ENCODE peak calls at places on chromosomes 6 and 20, in eight cellular contexts. Q, I, H, V, O, K, L and Y are unnamed samples.

GRCh38 chr6:18307006-18307405 is 42.7 kb upstream of the DEK start:
- DNase-seq in Q (no peak), I (no peak), H (no peak), V (no peak), O (no peak), K (no peak), L (no peak), Y (no peak)

GRCh38 chr6:105952762-105953700 is 133.1 kb upstream of the PRDM1 start:
- DNase-seq in Q (no peak), I (no peak), H (no peak), V (no peak), O (no peak), K (no peak), L (no peak), Y (no peak)

GRCh38 chr6:3813150-3813780 is 35.9 kb upstream of the FAM50B start:
- DNase-seq in Q (peak; percentile 80), I (peak; percentile 70), H (peak; percentile 80), V (peak; percentile 51), O (no peak), K (no peak), L (peak; percentile 32), Y (no peak)

GRCh38 chr20:3784863-3785239 is 1.7 kb downstream of the CENPB start:
- DNase-seq in Q (no peak), I (no peak), H (no peak), V (no peak), O (no peak), K (no peak), L (no peak), Y (no peak)

GRCh38 chr20:43092689-43093088 is 97.0 kb downstream of the PTPRT start:
- DNase-seq in Q (no peak), I (no peak), H (no peak), V (no peak), O (no peak), K (no peak), L (no peak), Y (no peak)

GRCh38 chr6:82270791-82271392 is 23.3 kb upstream of the IBTK start:
- DNase-seq in Q (no peak), I (no peak), H (peak; percentile 57), V (no peak), O (no peak), K (no peak), L (peak; percentile 36), Y (no peak)

GRCh38 chr20:62816031-62816878 is 595 bp upstream of the COL9A3 start:
- DNase-seq in Q (no peak), I (no peak), H (no peak), V (no peak), O (no peak), K (no peak), L (no peak), Y (no peak)

GRCh38 chr20:47659904-47660601 is 125.2 kb downstream of the SULF2 start:
- DNase-seq in Q (no peak), I (no peak), H (no peak), V (no peak), O (no peak), K (no peak), L (no peak), Y (no peak)

GRCh38 chr20:33172781-33173180 is 4.8 kb downstream of the BPIFA2 start:
- DNase-seq in Q (no peak), I (no peak), H (no peak), V (no peak), O (no peak), K (no peak), L (peak; percentile 18), Y (no peak)

GRCh38 chr6:107823047-107823557 is 1.0 kb downstream of the SCML4 start:
- DNase-seq in Q (no peak), I (no peak), H (no peak), V (no peak), O (peak; percentile 32), K (no peak), L (no peak), Y (peak; percentile 27)

GRCh38 chr20:61935926-61936700 is 129.6 kb downstream of the TAF4 start:
- DNase-seq in Q (no peak), I (no peak), H (no peak), V (no peak), O (no peak), K (no peak), L (no peak), Y (no peak)

GRCh38 chr20:37867289-37868195 is 35.4 kb upstream of the VSTM2L start:
- DNase-seq in Q (no peak), I (no peak), H (no peak), V (no peak), O (no peak), K (no peak), L (no peak), Y (no peak)

GRCh38 chr20:33568378-33569289 is 78.7 kb downstream of the CBFA2T2 start:
- DNase-seq in Q (peak; percentile 68), I (no peak), H (peak; percentile 34), V (no peak), O (no peak), K (no peak), L (no peak), Y (no peak)

GRCh38 chr6:134714679-134715078 is 235.2 kb downstream of the ALDH8A1 start:
- DNase-seq in Q (no peak), I (peak; percentile 23), H (peak; percentile 54), V (no peak), O (no peak), K (peak; percentile 85), L (no peak), Y (no peak)

GRCh38 chr6:2754911-2755310 is 4.2 kb upstream of the MYLK4 start:
- DNase-seq in Q (no peak), I (no peak), H (no peak), V (no peak), O (no peak), K (no peak), L (no peak), Y (no peak)

GRCh38 chr20:62377615-62378085 is 9.3 kb upstream of the RPS21 start:
- DNase-seq in Q (peak; percentile 73), I (no peak), H (no peak), V (no peak), O (no peak), K (no peak), L (no peak), Y (no peak)

GRCh38 chr20:49132995-49133451 is 55.1 kb downstream of the STAU1 start:
- DNase-seq in Q (no peak), I (no peak), H (peak; percentile 90), V (no peak), O (no peak), K (no peak), L (peak; percentile 73), Y (no peak)

GRCh38 chr20:57991211-57991841 is 237.1 kb downstream of the ANKRD60 start:
- DNase-seq in Q (no peak), I (peak; percentile 41), H (peak; percentile 97), V (peak; percentile 16), O (no peak), K (no peak), L (peak; percentile 61), Y (no peak)

DNA sequence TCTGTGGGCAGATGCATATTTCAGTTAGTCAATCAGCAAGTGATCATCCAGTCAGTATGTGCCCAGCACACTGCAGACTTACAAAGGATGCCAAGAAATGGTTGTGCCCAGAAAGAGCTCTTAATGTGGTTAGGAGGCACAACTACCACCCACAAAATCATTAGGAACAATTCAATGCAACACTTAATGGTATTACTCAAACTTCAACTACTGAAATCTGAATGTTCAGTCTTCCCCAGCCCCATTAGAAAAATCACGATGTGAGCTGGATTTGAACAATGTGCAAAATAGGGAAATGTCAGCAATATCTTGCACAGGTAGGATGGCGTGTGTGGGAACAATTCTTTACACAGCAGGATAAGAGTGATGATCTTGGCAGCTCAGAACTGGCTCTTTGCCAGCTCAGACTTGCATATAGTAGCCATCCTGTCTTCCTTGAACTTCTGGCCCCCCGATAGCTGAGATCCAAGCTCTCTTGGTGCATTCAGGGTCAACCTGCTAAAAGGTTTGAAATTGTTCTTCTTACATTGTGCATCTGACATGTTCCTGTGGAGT is 556.7 kb upstream of the HTR1E start:
- DNase-seq in Q (no peak), I (no peak), H (no peak), V (no peak), O (no peak), K (no peak), L (no peak), Y (no peak)
- H3K9me3 ChIP-seq in Q (peaks cover 4% of the 10 kb centered on the region), I (no peaks in the 10 kb centered on the region), H (no peaks in the 10 kb centered on the region), V (no peaks in the 10 kb centered on the region), O (no peaks in the 10 kb centered on the region), K (peaks cover 6% of the 10 kb centered on the region), L (no peaks in the 10 kb centered on the region), Y (no peaks in the 10 kb centered on the region)

DNA sequence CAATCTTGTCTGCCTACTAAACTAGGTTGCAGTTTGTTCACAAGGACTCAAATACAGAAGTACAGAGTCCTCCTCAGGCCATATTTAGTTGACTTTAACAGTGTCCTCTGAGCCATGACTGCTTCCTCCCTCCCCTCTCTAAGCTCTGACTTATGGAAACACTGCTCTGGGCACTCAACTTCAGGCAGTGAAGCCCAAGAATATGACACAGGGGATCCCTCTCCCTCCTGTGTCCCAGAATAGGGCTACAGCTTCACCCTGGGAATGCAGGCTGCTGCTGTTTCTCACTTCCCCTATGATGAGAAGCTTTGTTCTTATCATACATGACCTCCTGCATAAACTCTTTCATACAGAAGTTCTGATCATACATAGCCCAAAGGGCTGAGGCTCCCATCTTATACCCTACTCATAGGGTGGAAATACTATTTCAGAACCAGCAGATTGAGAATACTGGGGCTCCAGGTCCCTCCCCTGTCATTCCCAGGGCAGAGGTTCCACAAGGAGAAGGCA is 97.3 kb upstream of the UST start:
- DNase-seq in Q (no peak), I (no peak), H (no peak), V (no peak), O (no peak), K (no peak), L (no peak), Y (no peak)
- H3K9me3 ChIP-seq in Q (peaks cover 7% of the 10 kb centered on the region), I (no peaks in the 10 kb centered on the region), H (peaks cover 15% of the 10 kb centered on the region), V (no peaks in the 10 kb centered on the region), O (no peaks in the 10 kb centered on the region), K (peaks cover 13% of the 10 kb centered on the region), L (peaks cover 10% of the 10 kb centered on the region), Y (no peaks in the 10 kb centered on the region)

GRCh38 chr20:39825950-39826349 is 863.1 kb downstream of the MAFB start:
- DNase-seq in Q (no peak), I (no peak), H (no peak), V (no peak), O (no peak), K (no peak), L (no peak), Y (no peak)
- H3K9me3 ChIP-seq in Q (no peaks in the 10 kb centered on the region), I (no peaks in the 10 kb centered on the region), H (peaks cover 12% of the 10 kb centered on the region), V (no peaks in the 10 kb centered on the region), O (no peaks in the 10 kb centered on the region), K (no peaks in the 10 kb centered on the region), L (no peaks in the 10 kb centered on the region), Y (no peaks in the 10 kb centered on the region)

GRCh38 chr20:12112665-12113064 is 195.0 kb downstream of the BTBD3 start:
- DNase-seq in Q (no peak), I (no peak), H (no peak), V (no peak), O (no peak), K (no peak), L (no peak), Y (no peak)

GRCh38 chr20:12111431-12112088 is 193.9 kb downstream of the BTBD3 start:
- DNase-seq in Q (no peak), I (no peak), H (no peak), V (no peak), O (no peak), K (no peak), L (no peak), Y (no peak)

GRCh38 chr20:12112089-12112474 is 194.4 kb downstream of the BTBD3 start:
- DNase-seq in Q (no peak), I (no peak), H (peak; percentile 25), V (no peak), O (no peak), K (no peak), L (no peak), Y (no peak)

GRCh38 chr20:12113075-12113467 is 195.4 kb downstream of the BTBD3 start:
- DNase-seq in Q (no peak), I (no peak), H (no peak), V (no peak), O (no peak), K (no peak), L (no peak), Y (no peak)

GRCh38 chr20:12113468-12114371 is 196.0 kb downstream of the BTBD3 start:
- DNase-seq in Q (peak; percentile 39), I (no peak), H (peak; percentile 83), V (no peak), O (no peak), K (no peak), L (no peak), Y (no peak)
- H3K9me3 ChIP-seq in Q (peaks cover 3% of the 10 kb centered on the region), I (no peaks in the 10 kb centered on the region), H (no peaks in the 10 kb centered on the region), V (no peaks in the 10 kb centered on the region), O (no peaks in the 10 kb centered on the region), K (no peaks in the 10 kb centered on the region), L (no peaks in the 10 kb centered on the region), Y (no peaks in the 10 kb centered on the region)